ENCODE peak calls at places on chromosomes 12 and 14, in five cellular contexts. One of them, this sample, is unnamed.

GRCh38 chr14:54342806-54343205 is 54.0 kb upstream of the CDKN3 start:
- DNase-seq in cardiac fibroblast: no peak
- DNase-seq in RWPE1: no peak
- DNase-seq in erythroblast: no peak
- DNase-seq in foreskin melanocyte: no peak
- DNase-seq in this sample: no peak

GRCh38 chr14:21024668-21025373 is at the start of gene NDRG2:
- DNase-seq in cardiac fibroblast: no peak
- DNase-seq in RWPE1: peak; percentile 54
- DNase-seq in erythroblast: peak; percentile 52
- DNase-seq in foreskin melanocyte: peak; percentile 6
- DNase-seq in this sample: no peak

GRCh38 chr12:32322354-32322753 is 77.0 kb upstream of the FGD4 start:
- DNase-seq in cardiac fibroblast: no peak
- DNase-seq in RWPE1: no peak
- DNase-seq in erythroblast: no peak
- DNase-seq in foreskin melanocyte: no peak
- DNase-seq in this sample: no peak

GRCh38 chr14:77910506-77910905 is 110.6 kb downstream of the ADCK1 start:
- DNase-seq in cardiac fibroblast: no peak
- DNase-seq in RWPE1: no peak
- DNase-seq in erythroblast: no peak
- DNase-seq in foreskin melanocyte: no peak
- DNase-seq in this sample: no peak

GRCh38 chr14:64760146-64760755 is 56.0 kb downstream of the PLEKHG3 start:
- DNase-seq in cardiac fibroblast: peak; percentile 61
- DNase-seq in RWPE1: peak; percentile 61
- DNase-seq in erythroblast: peak; percentile 78
- DNase-seq in foreskin melanocyte: no peak
- DNase-seq in this sample: peak; percentile 19

GRCh38 chr14:20848316-20848954 is 42.8 kb upstream of the RNASE3 start:
- DNase-seq in cardiac fibroblast: peak; percentile 58
- DNase-seq in RWPE1: peak; percentile 25
- DNase-seq in erythroblast: no peak
- DNase-seq in foreskin melanocyte: peak; percentile 64
- DNase-seq in this sample: peak; percentile 84

GRCh38 chr12:46401703-46402102 is 29.1 kb upstream of the SLC38A2 start:
- DNase-seq in cardiac fibroblast: peak; percentile 52
- DNase-seq in RWPE1: no peak
- DNase-seq in erythroblast: no peak
- DNase-seq in foreskin melanocyte: no peak
- DNase-seq in this sample: no peak

GRCh38 chr12:44930972-44931600 is 55.0 kb upstream of the NELL2 start:
- DNase-seq in cardiac fibroblast: peak; percentile 80
- DNase-seq in RWPE1: peak; percentile 41
- DNase-seq in erythroblast: peak; percentile 25
- DNase-seq in foreskin melanocyte: peak; percentile 49
- DNase-seq in this sample: peak; percentile 86

GRCh38 chr14:70004791-70005190 is 125.6 kb downstream of the SMOC1 start:
- DNase-seq in cardiac fibroblast: no peak
- DNase-seq in RWPE1: no peak
- DNase-seq in erythroblast: no peak
- DNase-seq in foreskin melanocyte: no peak
- DNase-seq in this sample: no peak

GRCh38 chr14:94342334-94342934 is 19.3 kb upstream of the SERPINA6 start:
- DNase-seq in cardiac fibroblast: peak; percentile 99
- DNase-seq in RWPE1: peak; percentile 95
- DNase-seq in erythroblast: peak; percentile 42
- DNase-seq in foreskin melanocyte: peak; percentile 29
- DNase-seq in this sample: peak; percentile 96

GRCh38 chr12:74780458-74781241 is 243.0 kb downstream of the ATXN7L3B start:
- DNase-seq in cardiac fibroblast: peak; percentile 58
- DNase-seq in RWPE1: no peak
- DNase-seq in erythroblast: no peak
- DNase-seq in foreskin melanocyte: peak; percentile 21
- DNase-seq in this sample: no peak

GRCh38 chr12:90652280-90652679 is 302.7 kb downstream of the CCER1 start:
- DNase-seq in cardiac fibroblast: no peak
- DNase-seq in RWPE1: no peak
- DNase-seq in erythroblast: no peak
- DNase-seq in foreskin melanocyte: peak; percentile 3
- DNase-seq in this sample: no peak

GRCh38 chr12:40287369-40287975 is 62.7 kb downstream of the LRRK2 start:
- DNase-seq in cardiac fibroblast: no peak
- DNase-seq in RWPE1: no peak
- DNase-seq in erythroblast: no peak
- DNase-seq in foreskin melanocyte: no peak
- DNase-seq in this sample: no peak

GRCh38 chr14:67762051-67762450 is 54.3 kb downstream of the ZFYVE26 start:
- DNase-seq in cardiac fibroblast: no peak
- DNase-seq in RWPE1: no peak
- DNase-seq in erythroblast: no peak
- DNase-seq in foreskin melanocyte: peak; percentile 71
- DNase-seq in this sample: no peak

GRCh38 chr12:43015090-43015737 is 425.7 kb upstream of the PRICKLE1 start:
- DNase-seq in cardiac fibroblast: no peak
- DNase-seq in RWPE1: no peak
- DNase-seq in erythroblast: no peak
- DNase-seq in foreskin melanocyte: no peak
- DNase-seq in this sample: no peak

GRCh38 chr14:101480747-101481530 is 80.4 kb upstream of the DIO3 start:
- DNase-seq in cardiac fibroblast: peak; percentile 16
- DNase-seq in RWPE1: peak; percentile 91
- DNase-seq in erythroblast: no peak
- DNase-seq in foreskin melanocyte: no peak
- DNase-seq in this sample: no peak

GRCh38 chr14:24913026-24913425 is 136.9 kb downstream of the STXBP6 start:
- DNase-seq in cardiac fibroblast: no peak
- DNase-seq in RWPE1: no peak
- DNase-seq in erythroblast: no peak
- DNase-seq in foreskin melanocyte: no peak
- DNase-seq in this sample: no peak

GRCh38 chr12:129911437-129912049 is 7.7 kb upstream of the TMEM132D start:
- DNase-seq in cardiac fibroblast: peak; percentile 27
- DNase-seq in RWPE1: peak; percentile 48
- DNase-seq in erythroblast: peak; percentile 37
- DNase-seq in foreskin melanocyte: no peak
- DNase-seq in this sample: peak; percentile 64

GRCh38 chr14:101167428-101167827 is 263.9 kb upstream of the RTL1 start:
- DNase-seq in cardiac fibroblast: no peak
- DNase-seq in RWPE1: no peak
- DNase-seq in erythroblast: no peak
- DNase-seq in foreskin melanocyte: no peak
- DNase-seq in this sample: no peak

GRCh38 chr14:100440758-100441203 is 117.6 kb downstream of the SLC25A47 start:
- DNase-seq in cardiac fibroblast: peak; percentile 3
- DNase-seq in RWPE1: no peak
- DNase-seq in erythroblast: peak; percentile 54
- DNase-seq in foreskin melanocyte: no peak
- DNase-seq in this sample: no peak

GRCh38 chr14:90382491-90383125 is 14.2 kb upstream of the CALM1 start:
- DNase-seq in cardiac fibroblast: peak; percentile 88
- DNase-seq in RWPE1: peak; percentile 30
- DNase-seq in erythroblast: peak; percentile 78
- DNase-seq in foreskin melanocyte: peak; percentile 83
- DNase-seq in this sample: peak; percentile 78

GRCh38 chr12:124629799-124630198 is 62.4 kb upstream of the NCOR2 start:
- DNase-seq in cardiac fibroblast: no peak
- DNase-seq in RWPE1: no peak
- DNase-seq in erythroblast: no peak
- DNase-seq in foreskin melanocyte: no peak
- DNase-seq in this sample: no peak

GRCh38 chr14:78345346-78345745 is 175.2 kb downstream of the NRXN3 start:
- DNase-seq in cardiac fibroblast: no peak
- DNase-seq in RWPE1: no peak
- DNase-seq in erythroblast: no peak
- DNase-seq in foreskin melanocyte: no peak
- DNase-seq in this sample: no peak

GRCh38 chr12:4307593-4308333 is 13.2 kb upstream of the TIGAR start:
- DNase-seq in cardiac fibroblast: peak; percentile 79
- DNase-seq in RWPE1: peak; percentile 91
- DNase-seq in erythroblast: peak; percentile 41
- DNase-seq in foreskin melanocyte: peak; percentile 38
- DNase-seq in this sample: peak; percentile 51

GRCh38 chr12:132264086-132265010 is 65.0 kb downstream of the GALNT9 start:
- DNase-seq in cardiac fibroblast: no peak
- DNase-seq in RWPE1: no peak
- DNase-seq in erythroblast: no peak
- DNase-seq in foreskin melanocyte: no peak
- DNase-seq in this sample: no peak